ENCODE peak calls at places on chromosomes 11 and 22, in five cellular contexts. X, F, S, Y and J are unnamed samples.

GRCh38 chr22:17655289-17655688 is 16.7 kb downstream of the BCL2L13 start:
- DNase-seq in Y (no peak), S (no peak), F (no peak), X (no peak), J (peak; percentile 81)

GRCh38 chr11:82750643-82751139 is 17.0 kb upstream of the FAM181B start:
- DNase-seq in F (no peak), Y (no peak), S (peak; percentile 14), X (peak; percentile 52), J (no peak)

GRCh38 chr22:50089231-50090140 is at the start of gene MOV10L1:
- DNase-seq in F (no peak), Y (no peak), X (peak; percentile 74), S (no peak), J (no peak)

GRCh38 chr11:11211186-11211585 is 141.9 kb downstream of the CSNK2A3 start:
- DNase-seq in Y (no peak), F (no peak), S (no peak), X (no peak), J (no peak)

GRCh38 chr11:130892847-130893246 is 23.4 kb downstream of the SNX19 start:
- DNase-seq in X (no peak), Y (no peak), F (no peak), S (no peak), J (no peak)

GRCh38 chr11:46363031-46363407 is 15.8 kb downstream of the DGKZ start:
- DNase-seq in S (no peak), X (no peak), F (peak; percentile 89), Y (no peak), J (no peak)

GRCh38 chr11:3000032-3000961 is 8.2 kb upstream of the NAP1L4 start:
- DNase-seq in F (peak; percentile 86), X (no peak), S (no peak), Y (no peak), J (peak; percentile 90)

GRCh38 chr22:30245985-30246901 is at the start of gene LIF:
- DNase-seq in X (no peak), F (no peak), S (no peak), Y (no peak), J (no peak)

GRCh38 chr11:117488996-117489952 is 161.6 kb downstream of the CEP164 start:
- DNase-seq in Y (no peak), F (no peak), S (no peak), X (no peak), J (no peak)

GRCh38 chr11:67452141-67452952 is at the start of gene GPR152:
- DNase-seq in F (no peak), Y (no peak), S (no peak), X (no peak), J (no peak)

GRCh38 chr11:6799402-6799801 is at the start of gene OR6A2:
- DNase-seq in S (no peak), F (no peak), Y (no peak), X (no peak), J (no peak)

GRCh38 chr11:9528573-9529332 is 44.7 kb upstream of the WEE1 start:
- DNase-seq in X (no peak), Y (no peak), F (no peak), S (no peak), J (no peak)

GRCh38 chr11:20530942-20531703 is 68.3 kb upstream of the SLC6A5 start:
- DNase-seq in F (no peak), X (no peak), Y (no peak), S (no peak), J (no peak)

GRCh38 chr22:23997092-23997491 is 8.2 kb downstream of the GSTT4 start:
- DNase-seq in Y (no peak), X (no peak), F (no peak), S (no peak), J (no peak)

GRCh38 chr11:128733440-128734115 is 39.7 kb downstream of the FLI1 start:
- DNase-seq in S (no peak), Y (no peak), F (no peak), X (peak; percentile 83), J (no peak)

GRCh38 chr11:6653055-6653454 is 2.6 kb downstream of the DCHS1 start:
- DNase-seq in S (no peak), X (no peak), Y (no peak), F (no peak), J (no peak)

GRCh38 chr11:65739022-65739421 is 18.4 kb upstream of the RNASEH2C start:
- DNase-seq in X (no peak), S (no peak), F (no peak), Y (no peak), J (no peak)

GRCh38 chr22:38412435-38413084 is 42.4 kb downstream of the KCNJ4 start:
- DNase-seq in X (peak; percentile 62), Y (no peak), S (no peak), F (peak; percentile 75), J (peak; percentile 44)

GRCh38 chr11:44702897-44703296 is 23.9 kb upstream of the TSPAN18 start:
- DNase-seq in Y (no peak), S (no peak), F (no peak), X (peak; percentile 96), J (no peak)

GRCh38 chr11:117597083-117597482 is 199.9 kb downstream of the DSCAML1 start:
- DNase-seq in Y (peak; percentile 41), F (peak; percentile 46), X (peak; percentile 69), S (no peak), J (no peak)

GRCh38 chr11:73429121-73429740 is 53.0 kb downstream of the RELT start:
- DNase-seq in F (no peak), X (no peak), S (no peak), Y (no peak), J (no peak)

GRCh38 chr11:68457214-68457897 is 3.2 kb upstream of the PPP6R3 start:
- DNase-seq in F (peak; percentile 31), S (no peak), Y (no peak), X (no peak), J (no peak)

GRCh38 chr22:28310299-28310698 is 369.3 kb downstream of the TTC28 start:
- DNase-seq in S (no peak), Y (no peak), F (no peak), X (no peak), J (no peak)

GRCh38 chr22:23220485-23221350 is 40.4 kb downstream of the BCR start:
- DNase-seq in F (no peak), X (peak; percentile 29), Y (no peak), S (peak; percentile 19), J (no peak)

GRCh38 chr11:47466701-47467250 is 17.8 kb upstream of the RAPSN start:
- DNase-seq in Y (no peak), X (peak; percentile 30), F (no peak), S (no peak), J (peak; percentile 76)

GRCh38 chr11:128047026-128047425 is 540.3 kb downstream of the ETS1 start:
- DNase-seq in X (no peak), F (no peak), Y (no peak), S (no peak), J (no peak)

GRCh38 chr11:44556735-44557409 is 8.6 kb upstream of the CD82 start:
- DNase-seq in X (peak; percentile 60), S (no peak), F (no peak), Y (no peak), J (peak; percentile 71)

GRCh38 chr11:2696461-2696860 is 3.3 kb downstream of the KCNQ1OT1 start:
- DNase-seq in Y (no peak), X (no peak), S (no peak), F (no peak), J (no peak)

GRCh38 chr22:49754674-49755590 is 72.7 kb downstream of the BRD1 start:
- DNase-seq in S (no peak), X (no peak), F (no peak), Y (no peak), J (no peak)

GRCh38 chr11:104060004-104060403 is 23.6 kb downstream of the DDI1 start:
- DNase-seq in X (no peak), S (no peak), F (no peak), Y (no peak), J (no peak)

GRCh38 chr11:57197762-57198161 is 16.0 kb downstream of the LRRC55 start:
- DNase-seq in S (no peak), Y (no peak), X (no peak), F (no peak), J (no peak)

GRCh38 chr11:47177229-47177845 is 658 bp upstream of the ARFGAP2 start:
- DNase-seq in S (peak; percentile 59), Y (peak; percentile 71), F (peak; percentile 80), X (peak; percentile 79), J (peak; percentile 80)

GRCh38 chr11:101860694-101861371 is 54.0 kb upstream of the CEP126 start:
- DNase-seq in S (no peak), X (peak; percentile 73), Y (peak; percentile 20), F (no peak), J (no peak)

GRCh38 chr22:45261407-45262088 is 20.9 kb upstream of the KIAA0930 start:
- DNase-seq in Y (no peak), X (no peak), S (no peak), F (no peak), J (no peak)

GRCh38 chr22:30486661-30487115 is 14.9 kb upstream of the SEC14L3 start:
- DNase-seq in F (no peak), Y (no peak), S (no peak), X (no peak), J (peak; percentile 75)

GRCh38 chr11:122804161-122804560 is 34.1 kb upstream of the CRTAM start:
- DNase-seq in Y (no peak), S (no peak), F (no peak), X (peak; percentile 66), J (no peak)

GRCh38 chr11:83326326-83326725 is 40.2 kb upstream of the CCDC90B start:
- DNase-seq in F (no peak), X (peak; percentile 58), S (no peak), Y (no peak), J (no peak)

GRCh38 chr11:12318791-12319733 is 58.3 kb upstream of the PARVA start:
- DNase-seq in F (no peak), X (no peak), Y (no peak), S (no peak), J (no peak)

GRCh38 chr11:44559207-44559943 is 6.1 kb upstream of the CD82 start:
- DNase-seq in S (no peak), Y (no peak), X (peak; percentile 89), F (no peak), J (no peak)